ENCODE peak calls at places on chromosomes 6 and 20, in nine cellular contexts. B, C, F, O, E, H, T, S and J are unnamed samples.

GRCh38 chr20:3777726-3778629 is 3.3 kb downstream of the SPEF1 start:
- DNase-seq in F (peak), O (peak), S (peak), B (peak), E (peak), H (no peak), C (no peak), T (peak), J (no peak)

GRCh38 chr6:53862517-53863457 is 68.0 kb downstream of the LRRC1 start:
- DNase-seq in S (no peak), F (no peak), B (no peak), H (peak), C (no peak), T (peak), O (no peak), E (no peak), J (no peak)

GRCh38 chr6:16344756-16345155 is 106.4 kb downstream of the GMPR start:
- DNase-seq in T (no peak), E (no peak), O (no peak), H (no peak), B (no peak), C (no peak), F (no peak), S (no peak), J (no peak)

GRCh38 chr20:40812415-40813212 is 123.6 kb upstream of the MAFB start:
- DNase-seq in O (no peak), E (no peak), C (no peak), S (no peak), T (no peak), H (no peak), F (no peak), B (no peak), J (no peak)

GRCh38 chr6:89492025-89492640 is 59.2 kb downstream of the ANKRD6 start:
- DNase-seq in H (no peak), C (no peak), O (no peak), E (no peak), B (no peak), S (no peak), T (no peak), F (no peak), J (no peak)

GRCh38 chr6:26450240-26450639 is 7.5 kb upstream of the BTN2A1 start:
- DNase-seq in B (no peak), O (no peak), E (no peak), T (no peak), S (no peak), H (no peak), F (peak), C (no peak), J (no peak)

GRCh38 chr20:9139106-9139808 is 70.4 kb downstream of the PLCB4 start:
- DNase-seq in H (no peak), F (no peak), O (no peak), B (no peak), S (no peak), E (no peak), T (no peak), C (no peak), J (no peak)

GRCh38 chr20:63128956-63129355 is 87.0 kb downstream of the YTHDF1 start:
- DNase-seq in C (no peak), S (no peak), B (no peak), H (no peak), T (no peak), O (peak), E (no peak), F (no peak), J (no peak)

GRCh38 chr20:10662151-10662550 is 11.6 kb downstream of the JAG1 start:
- DNase-seq in S (no peak), F (no peak), O (no peak), B (no peak), H (no peak), E (no peak), C (no peak), T (no peak), J (no peak)

GRCh38 chr6:3732345-3733141 is 19.0 kb downstream of the PXDC1 start:
- DNase-seq in F (peak), H (peak), S (peak), O (peak), C (peak), E (peak), B (peak), T (peak), J (peak)

GRCh38 chr6:134477991-134478635 is 160.2 kb upstream of the SGK1 start:
- DNase-seq in T (no peak), B (no peak), O (no peak), F (no peak), S (no peak), H (no peak), C (no peak), E (no peak), J (no peak)

GRCh38 chr20:32539817-32540675 is 45.1 kb downstream of the NOL4L start:
- DNase-seq in E (no peak), B (no peak), T (peak), S (no peak), O (peak), H (no peak), F (no peak), C (no peak), J (no peak)

GRCh38 chr6:104381907-104382306 is 477.8 kb downstream of the HACE1 start:
- DNase-seq in C (no peak), S (no peak), O (no peak), B (no peak), F (no peak), T (peak), E (no peak), H (no peak), J (no peak)

GRCh38 chr6:31814677-31815024 is 432 bp downstream of the HSPA1L start:
- DNase-seq in H (peak), S (peak), E (peak), O (peak), C (peak), B (peak), T (peak), F (peak), J (no peak)

GRCh38 chr6:142850653-142851434 is 94.1 kb downstream of the HIVEP2 start:
- DNase-seq in T (peak), C (no peak), E (no peak), O (no peak), B (no peak), S (no peak), F (no peak), H (no peak), J (no peak)

GRCh38 chr20:5933802-5934436 is 16.4 kb downstream of the TRMT6 start:
- DNase-seq in C (no peak), O (no peak), E (no peak), F (peak), S (peak), B (no peak), H (no peak), T (peak), J (no peak)

GRCh38 chr6:144286503-144287393 is 1.6 kb downstream of the UTRN start:
- DNase-seq in F (peak), C (peak), O (peak), E (peak), B (peak), S (no peak), T (peak), H (peak), J (peak)

GRCh38 chr20:35742741-35743523 is 872 bp upstream of the RBM39 start:
- DNase-seq in S (peak), C (no peak), B (no peak), F (peak), T (no peak), H (no peak), O (no peak), E (no peak), J (no peak)

GRCh38 chr6:37698264-37699137 is 818 bp upstream of the MDGA1 start:
- DNase-seq in C (no peak), E (no peak), F (peak), S (peak), H (no peak), O (peak), T (peak), B (peak), J (no peak)

GRCh38 chr20:23606652-23607049 is 934 bp upstream of the CST9 start:
- DNase-seq in H (peak), B (peak), F (peak), O (peak), E (peak), T (peak), C (peak), S (peak), J (peak)

GRCh38 chr6:33583591-33584155 is 3.6 kb upstream of the BAK1 start:
- DNase-seq in F (peak), B (peak), C (no peak), O (no peak), S (no peak), E (no peak), H (no peak), T (peak), J (no peak)

GRCh38 chr6:96899019-96899418 is 1.3 kb upstream of the NDUFAF4 start:
- DNase-seq in B (peak), E (no peak), F (peak), C (no peak), O (no peak), H (peak), S (no peak), T (peak), J (no peak)

GRCh38 chr20:11001767-11002540 is 328.2 kb upstream of the JAG1 start:
- DNase-seq in F (peak), T (peak), E (no peak), B (no peak), C (no peak), O (no peak), S (no peak), H (no peak), J (no peak)

GRCh38 chr20:17959257-17959627 is 9.4 kb downstream of the SNX5 start:
- DNase-seq in E (no peak), F (no peak), C (no peak), B (no peak), H (no peak), T (no peak), O (no peak), S (no peak), J (no peak)

GRCh38 chr20:22954661-22955060 is 80.5 kb upstream of the SSTR4 start:
- DNase-seq in E (no peak), H (no peak), T (no peak), O (no peak), B (no peak), F (no peak), C (no peak), S (no peak), J (no peak)

GRCh38 chr6:115838763-115839401 is 221.8 kb downstream of the FRK start:
- DNase-seq in T (peak), H (no peak), F (peak), O (no peak), B (no peak), E (no peak), C (no peak), S (peak), J (no peak)

GRCh38 chr6:165762125-165762524 is 99.1 kb upstream of the PDE10A start:
- DNase-seq in H (no peak), E (no peak), T (no peak), S (no peak), C (no peak), B (no peak), O (no peak), F (no peak), J (no peak)

GRCh38 chr6:85923013-85923430 is 280.3 kb upstream of the SYNCRIP start:
- DNase-seq in O (no peak), S (peak), B (peak), F (peak), E (no peak), C (no peak), T (peak), H (peak), J (no peak)

GRCh38 chr20:19498756-19499155 is 259.3 kb upstream of the RIN2 start:
- DNase-seq in O (no peak), F (no peak), E (no peak), H (no peak), T (no peak), C (no peak), B (no peak), S (no peak), J (no peak)

GRCh38 chr6:137982418-137983189 is 115.5 kb downstream of the TNFAIP3 start:
- DNase-seq in E (no peak), H (no peak), T (no peak), B (no peak), F (no peak), C (no peak), S (no peak), O (no peak), J (no peak)

GRCh38 chr6:131663578-131664165 is 26.6 kb downstream of the ENPP3 start:
- DNase-seq in S (no peak), H (no peak), C (no peak), E (no peak), O (no peak), T (no peak), F (no peak), B (no peak), J (no peak)

GRCh38 chr6:40719671-40720374 is 132.7 kb upstream of the LRFN2 start:
- DNase-seq in S (peak), E (no peak), H (no peak), T (no peak), O (no peak), B (no peak), C (no peak), F (no peak), J (no peak)

GRCh38 chr6:56643379-56644089 is 845 bp upstream of the DST start:
- DNase-seq in S (no peak), C (no peak), T (no peak), F (no peak), O (no peak), B (no peak), E (no peak), H (no peak), J (no peak)

GRCh38 chr20:17343631-17344447 is 117.0 kb downstream of the PCSK2 start:
- DNase-seq in B (no peak), F (no peak), C (no peak), S (no peak), O (no peak), E (no peak), H (no peak), T (no peak), J (no peak)

DNA sequence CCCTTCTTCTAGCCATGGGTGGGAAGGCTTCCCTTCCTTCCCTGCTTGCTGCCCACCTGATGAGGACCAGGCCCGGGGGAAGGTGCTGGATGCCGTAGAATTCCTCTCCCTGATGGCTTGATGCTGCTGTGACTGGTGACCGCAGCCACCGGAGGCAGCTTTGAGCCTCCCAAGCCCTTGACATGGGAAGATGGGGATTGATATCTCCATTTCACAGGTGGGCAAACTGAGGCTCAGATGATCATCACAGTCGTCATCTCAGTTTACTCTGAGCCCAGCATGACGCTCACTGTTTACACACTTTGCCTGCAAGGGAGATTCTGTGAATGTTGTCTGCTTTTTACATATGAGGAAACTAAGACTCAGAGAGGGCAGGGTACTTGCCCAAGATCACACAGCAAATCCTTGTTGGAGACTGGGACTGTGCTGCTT is 43.9 kb downstream of the SRC start:
- DNase-seq in T (no peak), O (peak), C (no peak), F (peak), E (no peak), S (no peak), H (no peak), B (no peak), J (no peak)
- TF ChIP-seq CTCF in T (peak), O (no peak), C (no peak), F (peak), E (no peak), S (no peak), H (no peak), B (no peak), J (no peak)

DNA sequence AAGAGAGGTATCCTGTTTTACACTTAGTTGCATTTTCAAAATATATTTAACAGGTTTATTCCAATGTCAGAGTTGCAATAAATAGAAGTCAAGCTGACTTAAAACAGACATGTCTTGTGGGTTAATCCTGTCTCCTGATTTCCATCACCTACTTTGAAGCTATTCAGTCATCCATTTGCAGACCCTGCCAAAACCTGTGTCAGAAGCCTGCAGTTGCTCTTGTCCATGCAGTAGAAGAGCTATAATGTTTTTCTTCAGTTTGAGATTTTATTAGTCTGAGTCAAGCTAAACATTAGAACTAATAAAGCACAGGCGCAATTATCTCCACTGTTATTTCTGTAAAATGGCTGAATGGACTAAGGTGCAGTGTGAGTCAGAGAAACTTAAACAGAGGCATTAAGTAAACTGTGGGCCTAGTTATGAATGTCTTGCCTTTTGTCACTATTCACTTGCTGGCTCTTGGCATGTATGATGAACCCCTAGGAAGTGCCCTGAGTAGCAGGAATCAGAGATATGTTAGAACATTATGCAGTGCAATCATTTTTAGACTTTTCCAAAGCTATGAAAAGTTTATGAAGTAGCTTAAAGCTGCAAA is 11.0 kb upstream of the HDGFL1 start:
- DNase-seq in F (peak), E (no peak), B (no peak), C (no peak), T (peak), O (no peak), H (no peak), S (no peak), J (no peak)
- TF ChIP-seq CTCF in F (no peak), E (no peak), B (no peak), C (no peak), T (no peak), O (no peak), H (no peak), S (no peak), J (no peak)

DNA sequence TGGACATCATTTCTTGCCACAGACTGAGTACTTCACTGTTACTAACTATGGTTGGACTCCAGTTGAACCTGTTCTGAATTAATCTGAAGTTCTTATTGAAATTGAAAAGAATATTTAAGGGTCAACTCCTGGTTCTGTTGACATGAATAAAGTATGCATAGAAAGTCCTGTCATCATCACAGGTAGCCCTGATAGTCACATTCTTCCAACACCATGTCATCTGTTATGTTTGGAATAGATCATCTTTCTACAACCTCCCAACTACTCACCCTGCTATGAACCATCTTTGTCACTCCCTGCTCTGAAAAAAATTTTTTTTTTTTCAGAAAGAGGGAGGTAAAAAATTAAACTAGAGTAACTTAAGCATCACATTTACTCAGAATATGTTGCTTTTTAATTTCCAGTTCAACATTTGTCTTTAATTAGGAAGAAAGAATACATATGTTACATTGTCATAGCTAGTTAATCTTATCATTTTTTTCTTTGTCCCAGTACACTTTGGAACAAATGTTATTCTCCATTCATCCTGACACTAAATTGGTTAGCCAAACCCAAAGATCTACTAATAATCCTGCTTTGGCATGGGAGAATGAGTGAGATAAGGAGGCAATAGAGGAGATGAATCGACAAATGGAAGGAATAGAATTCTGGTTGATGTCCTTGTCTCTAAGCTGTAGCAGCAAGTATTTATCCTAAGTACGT is 775.1 kb upstream of the NRSN1 start:
- DNase-seq in B (no peak), O (no peak), F (no peak), E (no peak), C (no peak), H (no peak), T (peak), S (no peak), J (no peak)
- TF ChIP-seq CTCF in B (no peak), O (no peak), F (no peak), E (no peak), C (no peak), H (no peak), T (no peak), S (no peak), J (no peak)

GRCh38 chr20:60035486-60035885 is 77.3 kb downstream of the CDH26 start:
- DNase-seq in B (no peak), S (no peak), T (no peak), O (no peak), C (no peak), F (no peak), H (no peak), E (no peak), J (no peak)
- TF ChIP-seq CTCF in B (no peak), S (no peak), T (no peak), O (no peak), C (no peak), F (no peak), H (no peak), E (no peak), J (no peak)

DNA sequence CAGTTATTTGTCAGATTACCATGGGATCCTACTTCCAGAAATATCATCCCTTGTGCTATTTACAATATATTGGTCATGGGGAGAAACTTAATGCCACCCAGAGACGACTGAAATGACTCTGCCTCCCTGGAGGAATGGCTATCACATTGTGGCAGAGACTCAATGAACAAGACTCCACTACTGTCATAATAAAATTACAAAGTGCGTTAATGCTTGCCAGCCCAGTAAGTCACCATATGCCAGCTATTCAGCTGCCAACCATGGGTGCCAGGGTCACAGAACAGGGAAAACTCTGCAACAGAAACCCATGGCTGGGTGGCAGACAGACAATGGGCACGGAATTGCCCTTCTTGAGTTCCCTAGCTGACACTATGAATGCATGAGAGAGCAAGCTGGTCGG is 32.0 kb downstream of the TP53INP2 start:
- DNase-seq in C (no peak), O (no peak), H (no peak), T (no peak), B (no peak), S (no peak), E (no peak), F (no peak), J (no peak)
- TF ChIP-seq CTCF in C (no peak), O (no peak), H (no peak), T (no peak), B (no peak), S (no peak), E (no peak), F (no peak), J (no peak)

GRCh38 chr20:50381053-50381732 is 129.0 kb upstream of the PTPN1 start:
- DNase-seq in T (no peak), E (no peak), F (no peak), B (no peak), S (no peak), O (no peak), H (no peak), C (no peak), J (no peak)
- TF ChIP-seq CTCF in T (no peak), E (no peak), F (no peak), B (no peak), S (no peak), O (no peak), H (no peak), C (no peak), J (no peak)

GRCh38 chr6:1285589-1286340 is 26.1 kb upstream of the FOXQ1 start:
- DNase-seq in O (no peak), T (no peak), B (no peak), C (no peak), F (no peak), E (no peak), S (no peak), H (no peak), J (no peak)
- TF ChIP-seq CTCF in O (no peak), T (no peak), B (no peak), C (no peak), F (no peak), E (no peak), S (no peak), H (no peak), J (no peak)